ENCODE peak calls at places on chromosomes 7 and 10, in four cellular contexts. One of them, this sample, is unnamed.

GRCh38 chr10:74223755-74224530 is 72.9 kb downstream of the ADK start:
- DNase-seq in EH: peak; percentile 80
- DNase-seq in NCI-H2171 treated with DMSO at 0.1 percent for 48 hours: no peak
- DNase-seq in AG08395: peak; percentile 15
- DNase-seq in this sample: no peak

GRCh38 chr10:5968681-5969453 is 8.5 kb downstream of the IL15RA start:
- DNase-seq in NCI-H2171 treated with DMSO at 0.1 percent for 48 hours: no peak
- DNase-seq in EH: no peak
- DNase-seq in AG08395: no peak
- DNase-seq in this sample: no peak

GRCh38 chr10:92785118-92785517 is 63.2 kb upstream of the EXOC6 start:
- DNase-seq in NCI-H2171 treated with DMSO at 0.1 percent for 48 hours: no peak
- DNase-seq in AG08395: no peak
- DNase-seq in EH: no peak
- DNase-seq in this sample: no peak

GRCh38 chr10:3871424-3871996 is 86.5 kb upstream of the KLF6 start:
- DNase-seq in AG08395: no peak
- DNase-seq in NCI-H2171 treated with DMSO at 0.1 percent for 48 hours: no peak
- DNase-seq in EH: no peak
- DNase-seq in this sample: no peak

GRCh38 chr10:102549549-102549948 is 45.8 kb downstream of the SUFU start:
- DNase-seq in AG08395: peak; percentile 7
- DNase-seq in EH: peak; percentile 35
- DNase-seq in NCI-H2171 treated with DMSO at 0.1 percent for 48 hours: no peak
- DNase-seq in this sample: no peak

GRCh38 chr10:43127447-43127846 is 10.8 kb upstream of the CSGALNACT2 start:
- DNase-seq in AG08395: peak; percentile 53
- DNase-seq in NCI-H2171 treated with DMSO at 0.1 percent for 48 hours: no peak
- DNase-seq in EH: no peak
- DNase-seq in this sample: no peak

GRCh38 chr10:78333362-78334143 is 299.9 kb downstream of the RPS24 start:
- DNase-seq in NCI-H2171 treated with DMSO at 0.1 percent for 48 hours: peak; percentile 74
- DNase-seq in AG08395: no peak
- DNase-seq in EH: no peak
- DNase-seq in this sample: no peak

GRCh38 chr10:50439187-50439586 is 184.6 kb downstream of the SGMS1 start:
- DNase-seq in AG08395: no peak
- DNase-seq in EH: no peak
- DNase-seq in NCI-H2171 treated with DMSO at 0.1 percent for 48 hours: no peak
- DNase-seq in this sample: no peak

GRCh38 chr7:82417898-82418297 is 25.7 kb downstream of the CACNA2D1 start:
- DNase-seq in NCI-H2171 treated with DMSO at 0.1 percent for 48 hours: no peak
- DNase-seq in AG08395: no peak
- DNase-seq in EH: no peak
- DNase-seq in this sample: no peak

GRCh38 chr7:139618482-139619366 is 95.2 kb downstream of the CLEC2L start:
- DNase-seq in EH: peak; percentile 62
- DNase-seq in AG08395: peak; percentile 71
- DNase-seq in NCI-H2171 treated with DMSO at 0.1 percent for 48 hours: peak; percentile 41
- DNase-seq in this sample: no peak

GRCh38 chr7:27165655-27166474 is 528 bp upstream of the HOXA9 start:
- DNase-seq in NCI-H2171 treated with DMSO at 0.1 percent for 48 hours: no peak
- DNase-seq in AG08395: no peak
- DNase-seq in EH: peak; percentile 84
- DNase-seq in this sample: no peak

GRCh38 chr10:63464402-63465292 is 1.1 kb downstream of the JMJD1C start:
- DNase-seq in NCI-H2171 treated with DMSO at 0.1 percent for 48 hours: peak; percentile 36
- DNase-seq in AG08395: no peak
- DNase-seq in EH: peak; percentile 58
- DNase-seq in this sample: no peak

GRCh38 chr7:134126126-134126525 is 1.0 kb upstream of the LRGUK start:
- DNase-seq in NCI-H2171 treated with DMSO at 0.1 percent for 48 hours: no peak
- DNase-seq in AG08395: no peak
- DNase-seq in EH: no peak
- DNase-seq in this sample: no peak

GRCh38 chr10:101536800-101537199 is 51.3 kb downstream of the POLL start:
- DNase-seq in EH: peak; percentile 32
- DNase-seq in AG08395: peak; percentile 37
- DNase-seq in NCI-H2171 treated with DMSO at 0.1 percent for 48 hours: no peak
- DNase-seq in this sample: peak; percentile 20

GRCh38 chr7:70377957-70378356 is 754.0 kb upstream of the GALNT17 start:
- DNase-seq in EH: no peak
- DNase-seq in NCI-H2171 treated with DMSO at 0.1 percent for 48 hours: no peak
- DNase-seq in AG08395: no peak
- DNase-seq in this sample: no peak

GRCh38 chr7:15305002-15305600 is 256.7 kb downstream of the AGMO start:
- DNase-seq in EH: peak; percentile 59
- DNase-seq in AG08395: peak; percentile 52
- DNase-seq in NCI-H2171 treated with DMSO at 0.1 percent for 48 hours: peak; percentile 62
- DNase-seq in this sample: peak; percentile 29

GRCh38 chr7:43572516-43573049 is 10.3 kb upstream of the STK17A start:
- DNase-seq in EH: peak; percentile 100
- DNase-seq in NCI-H2171 treated with DMSO at 0.1 percent for 48 hours: no peak
- DNase-seq in AG08395: peak; percentile 94
- DNase-seq in this sample: peak; percentile 92

GRCh38 chr10:26024303-26024702 is 90.3 kb downstream of the MYO3A start:
- DNase-seq in NCI-H2171 treated with DMSO at 0.1 percent for 48 hours: no peak
- DNase-seq in EH: no peak
- DNase-seq in AG08395: no peak
- DNase-seq in this sample: no peak

GRCh38 chr10:102540023-102540422 is 36.3 kb downstream of the SUFU start:
- DNase-seq in NCI-H2171 treated with DMSO at 0.1 percent for 48 hours: no peak
- DNase-seq in AG08395: peak; percentile 34
- DNase-seq in EH: peak; percentile 30
- DNase-seq in this sample: no peak

GRCh38 chr7:93509303-93509702 is 65.2 kb downstream of the CALCR start:
- DNase-seq in NCI-H2171 treated with DMSO at 0.1 percent for 48 hours: no peak
- DNase-seq in EH: no peak
- DNase-seq in AG08395: no peak
- DNase-seq in this sample: no peak

GRCh38 chr7:53947670-53948226 is 594.4 kb upstream of the VSTM2A start:
- DNase-seq in NCI-H2171 treated with DMSO at 0.1 percent for 48 hours: no peak
- DNase-seq in EH: no peak
- DNase-seq in AG08395: no peak
- DNase-seq in this sample: no peak

GRCh38 chr7:128167791-128168666 is 73.0 kb upstream of the LEP start:
- DNase-seq in NCI-H2171 treated with DMSO at 0.1 percent for 48 hours: no peak
- DNase-seq in EH: no peak
- DNase-seq in AG08395: no peak
- DNase-seq in this sample: no peak

GRCh38 chr10:109931153-109931552 is 7.8 kb upstream of the XPNPEP1 start:
- DNase-seq in EH: peak; percentile 7
- DNase-seq in AG08395: peak; percentile 47
- DNase-seq in NCI-H2171 treated with DMSO at 0.1 percent for 48 hours: no peak
- DNase-seq in this sample: no peak

GRCh38 chr10:49550563-49550962 is 11.6 kb upstream of the ERCC6 start:
- DNase-seq in NCI-H2171 treated with DMSO at 0.1 percent for 48 hours: no peak
- DNase-seq in EH: peak; percentile 84
- DNase-seq in AG08395: no peak
- DNase-seq in this sample: no peak

GRCh38 chr10:100826983-100827818 is 81.8 kb downstream of the PAX2 start:
- DNase-seq in AG08395: no peak
- DNase-seq in NCI-H2171 treated with DMSO at 0.1 percent for 48 hours: peak; percentile 24
- DNase-seq in EH: no peak
- DNase-seq in this sample: no peak

GRCh38 chr7:130903358-130903974 is 169.5 kb upstream of the KLF14 start:
- DNase-seq in AG08395: peak; percentile 53
- DNase-seq in EH: peak; percentile 96
- DNase-seq in NCI-H2171 treated with DMSO at 0.1 percent for 48 hours: no peak
- DNase-seq in this sample: peak; percentile 92

GRCh38 chr7:147916573-147916972 is 674.0 kb upstream of the C7orf33 start:
- DNase-seq in EH: no peak
- DNase-seq in NCI-H2171 treated with DMSO at 0.1 percent for 48 hours: no peak
- DNase-seq in AG08395: no peak
- DNase-seq in this sample: no peak

GRCh38 chr10:32377458-32378370 is 30.8 kb upstream of the EPC1 start:
- DNase-seq in EH: peak; percentile 50
- DNase-seq in AG08395: peak; percentile 41
- DNase-seq in NCI-H2171 treated with DMSO at 0.1 percent for 48 hours: peak; percentile 63
- DNase-seq in this sample: no peak

GRCh38 chr10:24344279-24344678 is 135.3 kb downstream of the KIAA1217 start:
- DNase-seq in EH: peak; percentile 98
- DNase-seq in NCI-H2171 treated with DMSO at 0.1 percent for 48 hours: no peak
- DNase-seq in AG08395: peak; percentile 88
- DNase-seq in this sample: peak; percentile 98

GRCh38 chr7:157854066-157854891 is 517.5 kb downstream of the DNAJB6 start:
- DNase-seq in EH: no peak
- DNase-seq in AG08395: no peak
- DNase-seq in NCI-H2171 treated with DMSO at 0.1 percent for 48 hours: no peak
- DNase-seq in this sample: no peak

GRCh38 chr7:108459922-108460551 is 3.8 kb upstream of the NRCAM start:
- DNase-seq in EH: peak; percentile 28
- DNase-seq in NCI-H2171 treated with DMSO at 0.1 percent for 48 hours: peak; percentile 87
- DNase-seq in AG08395: peak; percentile 16
- DNase-seq in this sample: no peak

GRCh38 chr10:45439873-45440272 is 65.9 kb downstream of the ALOX5 start:
- DNase-seq in EH: peak; percentile 9
- DNase-seq in NCI-H2171 treated with DMSO at 0.1 percent for 48 hours: no peak
- DNase-seq in AG08395: no peak
- DNase-seq in this sample: no peak

GRCh38 chr7:29848941-29849340 is 42.6 kb downstream of the WIPF3 start:
- DNase-seq in AG08395: no peak
- DNase-seq in NCI-H2171 treated with DMSO at 0.1 percent for 48 hours: no peak
- DNase-seq in EH: no peak
- DNase-seq in this sample: no peak

GRCh38 chr7:132488634-132489302 is 87.5 kb downstream of the PLXNA4 start:
- DNase-seq in EH: peak; percentile 4
- DNase-seq in AG08395: peak; percentile 75
- DNase-seq in NCI-H2171 treated with DMSO at 0.1 percent for 48 hours: peak; percentile 53
- DNase-seq in this sample: peak; percentile 5